ENCODE peak calls at places on chromosomes 3 and 15, in four cellular contexts. K, Y, I and F are unnamed samples. For H3K9me2, the result is how much of the 10 kb centered on the place peaks cover.

GRCh38 chr3:50341996-50342732 is 1.5 kb upstream of the RASSF1 start:
- DNase-seq in I (no peak), K (no peak), Y (no peak), F (no peak)

GRCh38 chr15:49223536-49224274 is 53.7 kb downstream of the GALK2 start:
- DNase-seq in Y (no peak), K (no peak), I (no peak), F (no peak)

GRCh38 chr3:127038923-127039581 is 56.1 kb downstream of the PLXNA1 start:
- DNase-seq in I (no peak), K (no peak), Y (no peak), F (no peak)

GRCh38 chr15:66405605-66406004 is 18.9 kb downstream of the MAP2K1 start:
- DNase-seq in I (no peak), K (no peak), Y (no peak), F (no peak)

GRCh38 chr3:124887177-124887995 is at the start of gene ITGB5:
- DNase-seq in K (peak), Y (peak), I (peak), F (no peak)

GRCh38 chr15:26891448-26891881 is 24.6 kb downstream of the GABRA5 start:
- DNase-seq in K (peak), I (peak), Y (no peak), F (peak)

GRCh38 chr15:74598126-74598842 is 17.4 kb upstream of the CLK3 start:
- DNase-seq in I (no peak), K (peak), Y (no peak), F (peak)

GRCh38 chr15:41655716-41656115 is 4.5 kb upstream of the MGA start:
- DNase-seq in Y (no peak), K (no peak), I (peak), F (no peak)

GRCh38 chr15:70259030-70259424 is 161.3 kb upstream of the TLE3 start:
- DNase-seq in I (no peak), K (no peak), Y (no peak), F (peak)

GRCh38 chr15:83207622-83208356 is at the start of gene HDGFL3:
- DNase-seq in I (peak), K (peak), Y (no peak), F (peak)
- TF ChIP-seq CTCF in I (peak), K (no peak), Y (no peak), F (peak)

GRCh38 chr3:41162981-41163380 is 36.3 kb upstream of the CTNNB1 start:
- DNase-seq in I (no peak), K (no peak), Y (no peak), F (no peak)
- H3K9me2 ChIP-seq in I (under half), K (under half), Y (under half), F (under half)

DNA sequence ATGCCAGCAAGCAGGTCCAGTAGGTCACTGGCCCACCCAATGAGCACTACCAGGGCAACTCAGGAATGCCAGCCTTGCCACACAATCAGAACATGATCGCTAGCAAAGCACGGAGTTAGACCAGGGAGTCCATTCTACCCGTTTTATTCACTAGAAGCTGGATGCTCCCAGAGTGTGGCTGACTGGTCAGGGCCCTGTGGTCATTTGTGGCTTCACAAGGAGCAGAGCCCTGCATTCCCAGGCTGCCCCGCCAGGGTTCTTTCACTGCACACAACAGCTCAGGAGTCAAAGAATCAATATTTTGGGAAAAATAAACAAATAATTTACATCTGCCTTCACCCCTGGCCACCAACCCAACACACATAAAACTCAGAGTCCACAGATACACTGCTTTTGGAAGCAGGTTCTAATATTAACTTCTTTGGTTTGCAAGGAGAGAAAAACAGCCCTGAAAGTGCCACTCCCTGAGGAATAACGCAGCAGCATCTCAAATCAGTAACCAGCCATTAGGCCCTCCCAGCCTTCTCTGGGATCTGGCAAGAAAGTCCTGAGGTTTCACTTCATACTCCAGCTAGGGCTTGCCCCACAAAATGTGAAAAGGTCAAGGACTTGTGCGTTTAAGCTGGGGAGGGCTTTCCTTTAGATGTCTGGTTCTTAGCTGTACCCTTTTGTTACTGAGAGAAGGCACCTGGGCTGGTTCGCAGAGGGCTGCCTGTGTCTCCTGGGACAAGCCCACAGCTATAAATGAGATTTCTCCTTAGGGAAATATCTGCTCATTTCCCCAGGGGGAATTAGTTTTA is 16.0 kb downstream of the SIAH2 start:
- DNase-seq in K (no peak), I (no peak), Y (no peak), F (no peak)
- TF ChIP-seq EZH2phosphoT487 in K (no peak), I (no peak), Y (no peak), F (no peak)

GRCh38 chr15:82995938-82996337 is 9.9 kb downstream of the RAMAC start:
- DNase-seq in K (no peak), I (no peak), Y (no peak), F (no peak)

GRCh38 chr15:82995076-82995475 is 9.1 kb downstream of the RAMAC start:
- DNase-seq in I (no peak), Y (no peak), K (no peak), F (no peak)

GRCh38 chr15:82999426-82999825 is 12.0 kb downstream of the C15orf40 start:
- DNase-seq in Y (no peak), K (no peak), I (no peak), F (no peak)

DNA sequence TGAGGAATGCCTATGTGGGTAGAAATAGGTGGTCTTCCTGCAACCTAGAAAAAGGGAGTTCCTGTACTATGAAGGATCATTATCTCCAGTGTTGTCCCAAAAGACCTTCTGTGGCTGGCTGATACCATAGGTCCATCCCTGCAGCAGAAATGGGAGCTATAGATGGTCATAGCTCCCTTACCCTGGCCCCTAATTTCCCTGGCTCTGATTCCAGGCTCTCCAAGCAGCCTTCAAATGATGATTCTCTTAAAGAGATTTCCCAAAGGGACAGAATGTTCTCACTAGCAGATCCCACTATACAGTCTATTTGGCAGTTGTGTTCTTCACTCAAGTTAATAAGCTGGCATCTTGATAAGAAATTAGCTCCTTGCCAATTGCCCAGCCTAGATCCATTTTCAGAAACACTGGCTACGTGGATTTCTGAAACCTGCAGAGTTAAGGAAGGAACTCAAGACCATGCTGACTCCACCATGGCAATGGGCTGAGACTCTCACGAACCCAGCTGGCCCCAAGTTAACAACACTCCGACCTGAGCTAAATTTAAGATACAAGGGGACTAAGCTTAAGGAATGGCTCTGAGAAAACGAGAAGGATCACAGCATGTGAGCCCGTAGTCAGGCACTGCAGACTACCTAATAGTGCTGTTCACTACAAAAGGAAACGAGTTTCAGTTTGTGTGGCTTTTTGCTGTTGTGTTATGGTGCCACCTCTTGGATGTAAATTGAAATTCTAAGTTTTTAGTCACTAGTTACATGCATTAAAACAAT is 11.4 kb downstream of the C15orf40 start:
- DNase-seq in K (peak), I (peak), Y (no peak), F (peak)
- TF ChIP-seq CTCF in K (peak), I (peak), Y (peak), F (peak)

DNA sequence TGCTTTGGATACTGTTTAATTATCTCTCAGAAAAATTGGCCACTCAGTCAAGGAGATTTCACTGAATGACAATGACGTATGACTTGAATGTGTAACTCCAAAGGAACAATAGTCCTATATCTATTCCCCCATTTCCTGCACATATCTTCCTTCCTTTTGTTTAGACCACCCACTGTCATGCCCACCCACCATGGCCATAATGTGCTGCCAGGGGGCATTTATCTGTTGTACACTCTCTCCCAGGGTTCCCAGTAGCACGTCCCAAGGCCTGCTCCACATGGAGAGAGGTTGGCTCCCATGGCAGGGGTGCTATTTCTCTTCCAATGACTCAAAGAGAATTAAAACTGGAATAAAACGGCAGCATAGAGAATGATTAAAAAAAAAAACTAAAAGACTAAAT is 36.8 kb upstream of the CTNNB1 start:
- DNase-seq in Y (no peak), I (no peak), K (no peak), F (no peak)
- H3K9me2 ChIP-seq in Y (under half), I (under half), K (under half), F (under half)

GRCh38 chr3:184508938-184509337 is 52.6 kb upstream of the EPHB3 start:
- DNase-seq in Y (no peak), I (no peak), K (no peak), F (no peak)

GRCh38 chr3:184513276-184514150 is 48.1 kb upstream of the EPHB3 start:
- DNase-seq in I (peak), Y (peak), K (peak), F (peak)

GRCh38 chr3:184512621-184513020 is 49.0 kb upstream of the EPHB3 start:
- DNase-seq in I (no peak), K (no peak), Y (no peak), F (no peak)

GRCh38 chr3:184511741-184512140 is 49.8 kb upstream of the EPHB3 start:
- DNase-seq in Y (no peak), K (no peak), I (no peak), F (no peak)

GRCh38 chr3:184514151-184514490 is 47.5 kb upstream of the EPHB3 start:
- DNase-seq in Y (no peak), K (no peak), I (no peak), F (no peak)
- TF ChIP-seq EZH2phosphoT487 in Y (no peak), K (no peak), I (no peak), F (no peak)